ENCODE peak calls at places on chromosomes 4 and X, in eight cellular contexts. One of them, this sample, is unnamed.

GRCh38 chrX:50691820-50692219 is 122.2 kb downstream of the SHROOM4 start:
- DNase-seq in T-helper 2 cell: peak
- DNase-seq in GM12865: peak
- DNase-seq in EH: peak
- DNase-seq in stimulated activated CD4-positive, alpha-beta T cell treated with anti-CD3 and anti-CD28 coated beads, TNF-alpha, amount 100 ng/mL, for 4 hours: no peak
- DNase-seq in stimulated activated effector memory CD8-positive, alpha-beta T cell treated with anti-CD3 and anti-CD28 coated beads, Interleukin-12 subunit alpha, Interleukin-12 subunit beta, amount 100 ng/mL, for 72 hours: no peak
- DNase-seq in psoas muscle: no peak
- DNase-seq in caudate nucleus: no peak
- DNase-seq in this sample: peak

GRCh38 chr4:85486425-85487101 is 11.6 kb downstream of the ARHGAP24 start:
- DNase-seq in T-helper 2 cell: peak
- DNase-seq in GM12865: no peak
- DNase-seq in EH: peak
- DNase-seq in stimulated activated CD4-positive, alpha-beta T cell treated with anti-CD3 and anti-CD28 coated beads, TNF-alpha, amount 100 ng/mL, for 4 hours: no peak
- DNase-seq in stimulated activated effector memory CD8-positive, alpha-beta T cell treated with anti-CD3 and anti-CD28 coated beads, Interleukin-12 subunit alpha, Interleukin-12 subunit beta, amount 100 ng/mL, for 72 hours: no peak
- DNase-seq in psoas muscle: no peak
- DNase-seq in caudate nucleus: no peak
- DNase-seq in this sample: no peak

GRCh38 chr4:30380404-30380998 is 339.7 kb upstream of the PCDH7 start:
- DNase-seq in T-helper 2 cell: peak
- DNase-seq in GM12865: peak
- DNase-seq in EH: peak
- DNase-seq in stimulated activated CD4-positive, alpha-beta T cell treated with anti-CD3 and anti-CD28 coated beads, TNF-alpha, amount 100 ng/mL, for 4 hours: no peak
- DNase-seq in stimulated activated effector memory CD8-positive, alpha-beta T cell treated with anti-CD3 and anti-CD28 coated beads, Interleukin-12 subunit alpha, Interleukin-12 subunit beta, amount 100 ng/mL, for 72 hours: no peak
- DNase-seq in psoas muscle: no peak
- DNase-seq in caudate nucleus: no peak
- DNase-seq in this sample: peak

GRCh38 chr4:53605783-53606182 is 14.5 kb upstream of the LNX1 start:
- DNase-seq in T-helper 2 cell: no peak
- DNase-seq in GM12865: no peak
- DNase-seq in EH: peak
- DNase-seq in stimulated activated CD4-positive, alpha-beta T cell treated with anti-CD3 and anti-CD28 coated beads, TNF-alpha, amount 100 ng/mL, for 4 hours: no peak
- DNase-seq in stimulated activated effector memory CD8-positive, alpha-beta T cell treated with anti-CD3 and anti-CD28 coated beads, Interleukin-12 subunit alpha, Interleukin-12 subunit beta, amount 100 ng/mL, for 72 hours: no peak
- DNase-seq in psoas muscle: no peak
- DNase-seq in caudate nucleus: no peak
- DNase-seq in this sample: no peak

GRCh38 chr4:142913461-142914030 is 67.4 kb upstream of the INPP4B start:
- DNase-seq in T-helper 2 cell: no peak
- DNase-seq in GM12865: no peak
- DNase-seq in EH: peak
- DNase-seq in stimulated activated CD4-positive, alpha-beta T cell treated with anti-CD3 and anti-CD28 coated beads, TNF-alpha, amount 100 ng/mL, for 4 hours: no peak
- DNase-seq in stimulated activated effector memory CD8-positive, alpha-beta T cell treated with anti-CD3 and anti-CD28 coated beads, Interleukin-12 subunit alpha, Interleukin-12 subunit beta, amount 100 ng/mL, for 72 hours: no peak
- DNase-seq in psoas muscle: no peak
- DNase-seq in caudate nucleus: no peak
- DNase-seq in this sample: no peak

GRCh38 chrX:81377329-81377728 is 175.4 kb downstream of the SH3BGRL start:
- DNase-seq in T-helper 2 cell: peak
- DNase-seq in GM12865: peak
- DNase-seq in EH: peak
- DNase-seq in stimulated activated CD4-positive, alpha-beta T cell treated with anti-CD3 and anti-CD28 coated beads, TNF-alpha, amount 100 ng/mL, for 4 hours: no peak
- DNase-seq in stimulated activated effector memory CD8-positive, alpha-beta T cell treated with anti-CD3 and anti-CD28 coated beads, Interleukin-12 subunit alpha, Interleukin-12 subunit beta, amount 100 ng/mL, for 72 hours: no peak
- DNase-seq in psoas muscle: no peak
- DNase-seq in caudate nucleus: no peak
- DNase-seq in this sample: no peak

GRCh38 chr4:2354127-2354526 is 64.3 kb downstream of the ZFYVE28 start:
- DNase-seq in T-helper 2 cell: no peak
- DNase-seq in GM12865: no peak
- DNase-seq in EH: peak
- DNase-seq in stimulated activated CD4-positive, alpha-beta T cell treated with anti-CD3 and anti-CD28 coated beads, TNF-alpha, amount 100 ng/mL, for 4 hours: no peak
- DNase-seq in stimulated activated effector memory CD8-positive, alpha-beta T cell treated with anti-CD3 and anti-CD28 coated beads, Interleukin-12 subunit alpha, Interleukin-12 subunit beta, amount 100 ng/mL, for 72 hours: no peak
- DNase-seq in psoas muscle: no peak
- DNase-seq in caudate nucleus: no peak
- DNase-seq in this sample: no peak

GRCh38 chr4:115090483-115091075 is 22.8 kb downstream of the NDST4 start:
- DNase-seq in T-helper 2 cell: peak
- DNase-seq in GM12865: peak
- DNase-seq in EH: peak
- DNase-seq in stimulated activated CD4-positive, alpha-beta T cell treated with anti-CD3 and anti-CD28 coated beads, TNF-alpha, amount 100 ng/mL, for 4 hours: no peak
- DNase-seq in stimulated activated effector memory CD8-positive, alpha-beta T cell treated with anti-CD3 and anti-CD28 coated beads, Interleukin-12 subunit alpha, Interleukin-12 subunit beta, amount 100 ng/mL, for 72 hours: no peak
- DNase-seq in psoas muscle: no peak
- DNase-seq in caudate nucleus: no peak
- DNase-seq in this sample: no peak

GRCh38 chr4:148515248-148515647 is 73.0 kb upstream of the NR3C2 start:
- DNase-seq in T-helper 2 cell: no peak
- DNase-seq in GM12865: no peak
- DNase-seq in EH: no peak
- DNase-seq in stimulated activated CD4-positive, alpha-beta T cell treated with anti-CD3 and anti-CD28 coated beads, TNF-alpha, amount 100 ng/mL, for 4 hours: no peak
- DNase-seq in stimulated activated effector memory CD8-positive, alpha-beta T cell treated with anti-CD3 and anti-CD28 coated beads, Interleukin-12 subunit alpha, Interleukin-12 subunit beta, amount 100 ng/mL, for 72 hours: no peak
- DNase-seq in psoas muscle: no peak
- DNase-seq in caudate nucleus: no peak
- DNase-seq in this sample: no peak

GRCh38 chr4:107665001-107665400 is 55.0 kb downstream of the PAPSS1 start:
- DNase-seq in T-helper 2 cell: no peak
- DNase-seq in GM12865: no peak
- DNase-seq in EH: peak
- DNase-seq in stimulated activated CD4-positive, alpha-beta T cell treated with anti-CD3 and anti-CD28 coated beads, TNF-alpha, amount 100 ng/mL, for 4 hours: no peak
- DNase-seq in stimulated activated effector memory CD8-positive, alpha-beta T cell treated with anti-CD3 and anti-CD28 coated beads, Interleukin-12 subunit alpha, Interleukin-12 subunit beta, amount 100 ng/mL, for 72 hours: no peak
- DNase-seq in psoas muscle: no peak
- DNase-seq in caudate nucleus: no peak
- DNase-seq in this sample: no peak

GRCh38 chr4:99061048-99061447 is 27.5 kb downstream of the ADH5 start:
- DNase-seq in T-helper 2 cell: no peak
- DNase-seq in GM12865: no peak
- DNase-seq in EH: no peak
- DNase-seq in stimulated activated CD4-positive, alpha-beta T cell treated with anti-CD3 and anti-CD28 coated beads, TNF-alpha, amount 100 ng/mL, for 4 hours: no peak
- DNase-seq in stimulated activated effector memory CD8-positive, alpha-beta T cell treated with anti-CD3 and anti-CD28 coated beads, Interleukin-12 subunit alpha, Interleukin-12 subunit beta, amount 100 ng/mL, for 72 hours: no peak
- DNase-seq in psoas muscle: no peak
- DNase-seq in caudate nucleus: no peak
- DNase-seq in this sample: no peak

GRCh38 chr4:94127707-94128328 is 79.8 kb upstream of the SMARCAD1 start:
- DNase-seq in T-helper 2 cell: peak
- DNase-seq in GM12865: peak
- DNase-seq in EH: peak
- DNase-seq in stimulated activated CD4-positive, alpha-beta T cell treated with anti-CD3 and anti-CD28 coated beads, TNF-alpha, amount 100 ng/mL, for 4 hours: no peak
- DNase-seq in stimulated activated effector memory CD8-positive, alpha-beta T cell treated with anti-CD3 and anti-CD28 coated beads, Interleukin-12 subunit alpha, Interleukin-12 subunit beta, amount 100 ng/mL, for 72 hours: no peak
- DNase-seq in psoas muscle: no peak
- DNase-seq in caudate nucleus: no peak
- DNase-seq in this sample: no peak

GRCh38 chr4:61428950-61429349 is 228.8 kb downstream of the ADGRL3 start:
- DNase-seq in T-helper 2 cell: no peak
- DNase-seq in GM12865: no peak
- DNase-seq in EH: no peak
- DNase-seq in stimulated activated CD4-positive, alpha-beta T cell treated with anti-CD3 and anti-CD28 coated beads, TNF-alpha, amount 100 ng/mL, for 4 hours: no peak
- DNase-seq in stimulated activated effector memory CD8-positive, alpha-beta T cell treated with anti-CD3 and anti-CD28 coated beads, Interleukin-12 subunit alpha, Interleukin-12 subunit beta, amount 100 ng/mL, for 72 hours: no peak
- DNase-seq in psoas muscle: no peak
- DNase-seq in caudate nucleus: no peak
- DNase-seq in this sample: no peak

GRCh38 chrX:41110801-41111625 is 25.8 kb downstream of the USP9X start:
- DNase-seq in T-helper 2 cell: peak
- DNase-seq in GM12865: no peak
- DNase-seq in EH: peak
- DNase-seq in stimulated activated CD4-positive, alpha-beta T cell treated with anti-CD3 and anti-CD28 coated beads, TNF-alpha, amount 100 ng/mL, for 4 hours: no peak
- DNase-seq in stimulated activated effector memory CD8-positive, alpha-beta T cell treated with anti-CD3 and anti-CD28 coated beads, Interleukin-12 subunit alpha, Interleukin-12 subunit beta, amount 100 ng/mL, for 72 hours: no peak
- DNase-seq in psoas muscle: no peak
- DNase-seq in caudate nucleus: no peak
- DNase-seq in this sample: no peak

GRCh38 chr4:168917150-168917779 is 92.8 kb downstream of the CBR4 start:
- DNase-seq in T-helper 2 cell: peak
- DNase-seq in GM12865: peak
- DNase-seq in EH: peak
- DNase-seq in stimulated activated CD4-positive, alpha-beta T cell treated with anti-CD3 and anti-CD28 coated beads, TNF-alpha, amount 100 ng/mL, for 4 hours: no peak
- DNase-seq in stimulated activated effector memory CD8-positive, alpha-beta T cell treated with anti-CD3 and anti-CD28 coated beads, Interleukin-12 subunit alpha, Interleukin-12 subunit beta, amount 100 ng/mL, for 72 hours: no peak
- DNase-seq in psoas muscle: no peak
- DNase-seq in caudate nucleus: no peak
- DNase-seq in this sample: no peak